ENCODE peak calls at places on chromosomes 4 and X, in four cellular contexts. One of them, this sample, is unnamed.

GRCh38 chrX:42695800-42696358 is 82.1 kb downstream of the PPP1R2C start:
- DNase-seq in HepG2: no peak
- DNase-seq in GM23248: no peak
- DNase-seq in neural progenitor cell: peak; percentile 31
- DNase-seq in this sample: no peak

GRCh38 chr4:74654230-74654681 is 140.1 kb downstream of the BTC start:
- DNase-seq in neural progenitor cell: no peak
- DNase-seq in HepG2: peak; percentile 97
- DNase-seq in GM23248: no peak
- DNase-seq in this sample: peak; percentile 88

GRCh38 chr4:75255261-75255660 is 258.9 kb downstream of the RCHY1 start:
- DNase-seq in HepG2: no peak
- DNase-seq in neural progenitor cell: no peak
- DNase-seq in GM23248: no peak
- DNase-seq in this sample: no peak

GRCh38 chrX:101676571-101676970 is 16.9 kb upstream of the ARMCX2 start:
- DNase-seq in neural progenitor cell: no peak
- DNase-seq in HepG2: no peak
- DNase-seq in GM23248: no peak
- DNase-seq in this sample: no peak

GRCh38 chr4:159455675-159456235 is 352.9 kb downstream of the RAPGEF2 start:
- DNase-seq in neural progenitor cell: peak; percentile 56
- DNase-seq in HepG2: peak; percentile 49
- DNase-seq in GM23248: peak; percentile 57
- DNase-seq in this sample: peak; percentile 62

GRCh38 chrX:137432609-137433008 is 133.3 kb upstream of the ZIC3 start:
- DNase-seq in neural progenitor cell: peak; percentile 51
- DNase-seq in HepG2: peak; percentile 0
- DNase-seq in GM23248: no peak
- DNase-seq in this sample: no peak

GRCh38 chr4:67288964-67289363 is 256.3 kb downstream of the CENPC start:
- DNase-seq in HepG2: peak; percentile 14
- DNase-seq in GM23248: no peak
- DNase-seq in neural progenitor cell: peak; percentile 52
- DNase-seq in this sample: peak; percentile 49

GRCh38 chrX:34365482-34365881 is 233.4 kb upstream of the FAM47A start:
- DNase-seq in neural progenitor cell: peak; percentile 45
- DNase-seq in GM23248: peak; percentile 26
- DNase-seq in HepG2: no peak
- DNase-seq in this sample: peak; percentile 43

GRCh38 chr4:26337612-26338011 is 16.8 kb downstream of the RBPJ start:
- DNase-seq in GM23248: no peak
- DNase-seq in HepG2: no peak
- DNase-seq in neural progenitor cell: no peak
- DNase-seq in this sample: no peak

GRCh38 chr4:26330946-26331345 is 10.1 kb downstream of the RBPJ start:
- DNase-seq in HepG2: peak; percentile 21
- DNase-seq in GM23248: no peak
- DNase-seq in neural progenitor cell: peak; percentile 49
- DNase-seq in this sample: peak; percentile 17

GRCh38 chr4:26331380-26331945 is 10.6 kb downstream of the RBPJ start:
- DNase-seq in HepG2: no peak
- DNase-seq in GM23248: no peak
- DNase-seq in neural progenitor cell: no peak
- DNase-seq in this sample: no peak

GRCh38 chr4:26330186-26330787 is 9.5 kb downstream of the RBPJ start:
- DNase-seq in HepG2: peak; percentile 64
- DNase-seq in GM23248: peak; percentile 76
- DNase-seq in neural progenitor cell: peak; percentile 66
- DNase-seq in this sample: peak; percentile 78

GRCh38 chr4:26334366-26334765 is 13.6 kb downstream of the RBPJ start:
- DNase-seq in GM23248: no peak
- DNase-seq in neural progenitor cell: no peak
- DNase-seq in HepG2: no peak
- DNase-seq in this sample: no peak
- H3K79me2 ChIP-seq in GM23248: peaks cover 100% of the 10 kb centered on the region
- H3K79me2 ChIP-seq in neural progenitor cell: peaks cover 100% of the 10 kb centered on the region
- H3K79me2 ChIP-seq in HepG2: peaks cover 86% of the 10 kb centered on the region
- H3K79me2 ChIP-seq in this sample: peaks cover 99% of the 10 kb centered on the region

DNA sequence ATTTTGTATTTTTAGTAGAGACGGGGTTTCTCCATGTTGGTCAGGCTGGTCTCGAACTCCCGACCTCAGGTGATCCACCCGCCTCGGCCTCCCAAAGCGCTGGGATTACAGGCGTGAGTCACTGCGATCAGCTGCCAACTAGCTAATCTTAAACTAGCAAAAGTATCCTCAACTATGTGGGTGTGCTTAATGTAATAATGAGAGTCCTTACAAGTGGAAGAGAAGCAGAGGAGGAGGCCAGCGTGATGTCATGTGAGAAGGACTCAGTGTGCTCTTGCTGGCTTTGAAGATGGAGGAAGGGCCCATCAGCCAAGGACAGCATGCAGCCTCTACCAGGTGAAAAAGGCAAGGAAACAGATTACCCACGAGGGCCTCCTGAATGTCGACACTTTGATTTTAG is 19.6 kb downstream of the SCD5 start:
- DNase-seq in GM23248: no peak
- DNase-seq in neural progenitor cell: no peak
- DNase-seq in HepG2: no peak
- DNase-seq in this sample: no peak
- H3K79me2 ChIP-seq in GM23248: peaks cover 90% of the 10 kb centered on the region
- H3K79me2 ChIP-seq in neural progenitor cell: no peaks in the 10 kb centered on the region
- H3K79me2 ChIP-seq in HepG2: no peaks in the 10 kb centered on the region
- H3K79me2 ChIP-seq in this sample: peaks cover 14% of the 10 kb centered on the region

GRCh38 chr4:153347117-153347516 is 2.6 kb downstream of the MND1 start:
- DNase-seq in neural progenitor cell: no peak
- DNase-seq in HepG2: no peak
- DNase-seq in GM23248: no peak
- DNase-seq in this sample: no peak

GRCh38 chr4:153346563-153346962 is 2.1 kb downstream of the MND1 start:
- DNase-seq in HepG2: no peak
- DNase-seq in neural progenitor cell: peak; percentile 35
- DNase-seq in GM23248: no peak
- DNase-seq in this sample: no peak

GRCh38 chr4:153348006-153348405 is 3.5 kb downstream of the MND1 start:
- DNase-seq in HepG2: no peak
- DNase-seq in GM23248: no peak
- DNase-seq in neural progenitor cell: no peak
- DNase-seq in this sample: peak; percentile 8

GRCh38 chr4:153346031-153346430 is 1.5 kb downstream of the MND1 start:
- DNase-seq in GM23248: no peak
- DNase-seq in HepG2: no peak
- DNase-seq in neural progenitor cell: no peak
- DNase-seq in this sample: no peak

DNA sequence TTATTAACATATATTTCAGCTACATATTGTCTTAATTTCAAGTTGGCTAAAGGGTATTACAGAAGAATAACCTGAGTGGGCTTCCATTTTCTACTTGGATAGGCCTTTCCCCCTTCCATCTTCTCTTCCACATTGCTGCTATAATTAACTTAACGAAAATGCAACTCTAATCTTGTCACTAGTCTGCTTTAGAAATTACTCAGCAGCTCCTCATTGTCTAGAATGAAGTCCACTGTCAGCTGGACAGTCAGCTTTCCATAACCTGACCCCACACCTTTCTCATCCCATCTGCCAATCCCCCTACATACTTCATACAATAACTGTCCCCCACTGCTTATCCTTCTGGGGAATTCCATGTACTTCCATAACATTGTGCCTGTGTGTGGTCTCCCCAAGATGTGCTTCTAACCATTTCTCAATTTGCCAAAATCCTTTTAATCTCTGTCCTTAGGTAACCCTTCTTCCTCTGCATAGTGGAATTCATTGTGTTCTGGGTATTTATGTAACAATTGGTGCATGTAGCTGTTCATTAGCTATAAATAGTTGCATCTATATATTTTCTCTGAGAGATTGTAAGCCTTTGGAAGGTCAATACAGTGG is 4.8 kb downstream of the MND1 start:
- DNase-seq in neural progenitor cell: no peak
- DNase-seq in HepG2: no peak
- DNase-seq in GM23248: no peak
- DNase-seq in this sample: no peak
- H3K79me2 ChIP-seq in neural progenitor cell: peaks cover 60% of the 10 kb centered on the region
- H3K79me2 ChIP-seq in HepG2: peaks cover 38% of the 10 kb centered on the region
- H3K79me2 ChIP-seq in GM23248: no peaks in the 10 kb centered on the region
- H3K79me2 ChIP-seq in this sample: no peaks in the 10 kb centered on the region

GRCh38 chr4:82890602-82890912 is 396 bp downstream of the SEC31A start:
- DNase-seq in HepG2: no peak
- DNase-seq in neural progenitor cell: no peak
- DNase-seq in GM23248: no peak
- DNase-seq in this sample: no peak

GRCh38 chr4:82890913-82891727 is at the start of gene SEC31A:
- DNase-seq in HepG2: peak; percentile 91
- DNase-seq in neural progenitor cell: peak; percentile 99
- DNase-seq in GM23248: peak; percentile 99
- DNase-seq in this sample: peak; percentile 98

GRCh38 chr4:82893942-82894341 is 3.0 kb upstream of the SEC31A start:
- DNase-seq in HepG2: peak; percentile 47
- DNase-seq in GM23248: peak; percentile 13
- DNase-seq in neural progenitor cell: no peak
- DNase-seq in this sample: peak; percentile 10

GRCh38 chr4:82892467-82892802 is 1.5 kb upstream of the SEC31A start:
- DNase-seq in neural progenitor cell: no peak
- DNase-seq in HepG2: no peak
- DNase-seq in GM23248: no peak
- DNase-seq in this sample: no peak

DNA sequence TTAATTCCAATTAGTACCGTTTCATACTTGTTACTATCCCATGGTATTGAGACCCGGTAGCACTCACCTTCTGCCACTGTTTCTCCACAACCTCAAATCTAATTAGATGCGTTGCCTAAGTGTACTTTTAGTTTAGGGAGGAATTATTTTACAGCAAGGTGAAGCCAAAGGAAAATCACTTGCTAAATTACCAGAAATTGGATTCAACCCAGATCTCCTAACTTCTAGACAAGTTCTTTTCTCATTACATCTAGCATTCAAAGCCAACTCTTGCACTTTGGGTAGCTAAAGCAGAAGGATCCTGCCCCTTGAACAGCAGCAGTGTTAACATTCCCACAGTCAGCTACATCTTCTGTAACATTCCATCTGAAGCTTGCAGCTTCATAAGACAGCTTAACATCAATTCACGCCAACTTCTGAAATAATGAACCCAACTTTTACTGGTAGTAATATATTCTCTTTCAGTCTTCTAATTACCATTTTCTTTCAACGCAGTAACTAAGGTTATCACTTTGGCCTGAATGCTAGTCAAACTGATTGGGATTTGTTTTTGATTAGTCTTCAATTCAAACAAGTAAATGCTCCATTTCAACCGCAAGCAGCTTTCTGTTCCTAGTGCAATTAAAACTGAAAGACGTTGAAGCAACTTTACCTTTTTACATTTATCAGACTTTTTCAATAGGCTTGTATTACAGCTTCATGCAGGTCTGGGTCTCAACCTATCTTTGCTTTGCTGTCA is 944 bp upstream of the SEC31A start:
- DNase-seq in GM23248: peak; percentile 54
- DNase-seq in HepG2: no peak
- DNase-seq in neural progenitor cell: peak; percentile 24
- DNase-seq in this sample: peak; percentile 19
- H3K79me2 ChIP-seq in GM23248: peaks cover 92% of the 10 kb centered on the region
- H3K79me2 ChIP-seq in HepG2: peaks cover 61% of the 10 kb centered on the region
- H3K79me2 ChIP-seq in neural progenitor cell: peaks cover 93% of the 10 kb centered on the region
- H3K79me2 ChIP-seq in this sample: peaks cover 67% of the 10 kb centered on the region

GRCh38 chr4:52633846-52634245 is 25.3 kb downstream of the USP46 start:
- DNase-seq in HepG2: no peak
- DNase-seq in neural progenitor cell: no peak
- DNase-seq in GM23248: no peak
- DNase-seq in this sample: no peak

GRCh38 chr4:52622564-52622963 is 36.5 kb downstream of the USP46 start:
- DNase-seq in neural progenitor cell: no peak
- DNase-seq in HepG2: no peak
- DNase-seq in GM23248: no peak
- DNase-seq in this sample: no peak

GRCh38 chr4:52628543-52628942 is 30.6 kb downstream of the USP46 start:
- DNase-seq in HepG2: no peak
- DNase-seq in neural progenitor cell: no peak
- DNase-seq in GM23248: no peak
- DNase-seq in this sample: no peak

GRCh38 chr4:52628974-52629373 is 30.1 kb downstream of the USP46 start:
- DNase-seq in HepG2: no peak
- DNase-seq in GM23248: no peak
- DNase-seq in neural progenitor cell: no peak
- DNase-seq in this sample: no peak

DNA sequence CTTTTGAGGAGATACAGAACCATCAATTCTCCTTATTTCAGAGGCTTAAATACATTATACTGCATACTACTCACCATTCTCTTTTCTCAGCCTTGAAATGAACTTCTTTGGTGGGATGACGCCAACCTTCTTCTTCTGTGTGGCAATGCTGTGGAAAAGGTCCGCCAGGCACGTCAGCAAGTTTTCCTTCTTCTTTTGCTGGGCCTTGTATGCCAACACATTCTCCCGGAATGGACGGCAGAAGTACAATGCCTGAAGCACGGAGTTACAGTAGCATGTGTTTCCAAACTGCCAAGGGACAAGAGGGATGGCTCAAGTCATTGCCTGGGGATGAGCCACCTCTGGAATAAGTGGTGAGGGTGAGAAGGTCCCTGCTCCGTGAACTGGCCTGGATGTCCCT is 31.2 kb downstream of the USP46 start:
- DNase-seq in GM23248: peak; percentile 43
- DNase-seq in HepG2: no peak
- DNase-seq in neural progenitor cell: no peak
- DNase-seq in this sample: no peak
- H3K79me2 ChIP-seq in GM23248: peaks cover 6% of the 10 kb centered on the region
- H3K79me2 ChIP-seq in HepG2: no peaks in the 10 kb centered on the region
- H3K79me2 ChIP-seq in neural progenitor cell: peaks cover 29% of the 10 kb centered on the region
- H3K79me2 ChIP-seq in this sample: peaks cover 61% of the 10 kb centered on the region

GRCh38 chr4:2586502-2586901 is 50.1 kb downstream of the FAM193A start:
- DNase-seq in GM23248: no peak
- DNase-seq in neural progenitor cell: no peak
- DNase-seq in HepG2: no peak
- DNase-seq in this sample: no peak
- H3K79me2 ChIP-seq in GM23248: peaks cover 100% of the 10 kb centered on the region
- H3K79me2 ChIP-seq in neural progenitor cell: peaks cover 100% of the 10 kb centered on the region
- H3K79me2 ChIP-seq in HepG2: peaks cover 92% of the 10 kb centered on the region
- H3K79me2 ChIP-seq in this sample: peaks cover 96% of the 10 kb centered on the region

This sample was measured in hepatocyte.